ENCODE peak calls at places on chromosome 12, in ten cellular contexts. X is fibroblast of the aortic adventitia, U is body of pancreas, S is epithelial cell of esophagus, D is cardiac fibroblast, T is SK-N-SH, A is AG09319, Q is progenitor cell of endocrine pancreas, E is WTC11, J is MM.1S. L is an unnamed sample.

GRCh38 chr12:120662879-120663278 is 22.5 kb downstream of the CABP1 start:
- DNase-seq in X (no peak), U (no peak), S (no peak), D (no peak), T (no peak), A (no peak), Q (no peak), E (no peak), J (no peak), L (no peak)

GRCh38 chr12:92992041-92992440 is 62.9 kb upstream of the EEA1 start:
- DNase-seq in X (no peak), U (no peak), S (no peak), D (peak), T (no peak), A (no peak), Q (no peak), E (no peak), J (no peak), L (no peak)

GRCh38 chr12:51362747-51363342 is 16.4 kb upstream of the CELA1 start:
- DNase-seq in X (no peak), U (no peak), S (no peak), D (no peak), T (no peak), A (no peak), Q (no peak), E (no peak), J (no peak), L (no peak)

GRCh38 chr12:115553622-115554021 is 723.9 kb downstream of the MED13L start:
- DNase-seq in X (no peak), U (no peak), S (no peak), D (no peak), T (no peak), A (no peak), Q (no peak), E (no peak), J (no peak), L (no peak)

GRCh38 chr12:117091758-117092510 is 7.3 kb downstream of the TESC start:
- DNase-seq in X (no peak), U (no peak), S (no peak), D (no peak), T (no peak), A (no peak), Q (no peak), E (no peak), J (no peak), L (no peak)

GRCh38 chr12:33588082-33588712 is 148.6 kb upstream of the SYT10 start:
- DNase-seq in X (peak), U (no peak), S (peak), D (peak), T (no peak), A (peak), Q (no peak), E (no peak), J (peak), L (peak)

GRCh38 chr12:116426391-116427136 is 132.6 kb upstream of the MAP1LC3B2 start:
- DNase-seq in X (peak), U (peak), S (peak), D (peak), T (peak), A (peak), Q (no peak), E (peak), J (no peak), L (peak)

GRCh38 chr12:98895086-98895651 is 250.1 kb downstream of the APAF1 start:
- DNase-seq in X (no peak), U (no peak), S (no peak), D (no peak), T (peak), A (no peak), Q (peak), E (peak), J (no peak), L (no peak)

GRCh38 chr12:95218852-95219171 is 1.2 kb downstream of the VEZT start:
- DNase-seq in X (no peak), U (peak), S (peak), D (peak), T (no peak), A (no peak), Q (no peak), E (no peak), J (peak), L (peak)

GRCh38 chr12:39070775-39071174 is 165.4 kb upstream of the CPNE8 start:
- DNase-seq in X (no peak), U (no peak), S (peak), D (no peak), T (no peak), A (no peak), Q (no peak), E (no peak), J (no peak), L (no peak)

GRCh38 chr12:43965899-43966298 is 130.0 kb downstream of the TMEM117 start:
- DNase-seq in X (no peak), U (no peak), S (no peak), D (no peak), T (no peak), A (no peak), Q (no peak), E (no peak), J (no peak), L (no peak)

GRCh38 chr12:98465950-98466349 is 49.4 kb upstream of the TMPO start:
- DNase-seq in X (no peak), U (no peak), S (peak), D (peak), T (no peak), A (no peak), Q (no peak), E (no peak), J (no peak), L (no peak)

GRCh38 chr12:26196424-26196722 is 1.0 kb downstream of the SSPN start:
- DNase-seq in X (no peak), U (no peak), S (no peak), D (no peak), T (peak), A (no peak), Q (no peak), E (no peak), J (no peak), L (no peak)

GRCh38 chr12:116164263-116164817 is 113.2 kb downstream of the MED13L start:
- DNase-seq in X (no peak), U (no peak), S (no peak), D (no peak), T (peak), A (no peak), Q (no peak), E (no peak), J (no peak), L (no peak)

GRCh38 chr12:119397540-119397939 is 63.0 kb downstream of the CCDC60 start:
- DNase-seq in X (no peak), U (no peak), S (no peak), D (no peak), T (no peak), A (no peak), Q (no peak), E (no peak), J (no peak), L (no peak)

GRCh38 chr12:94584370-94584769 is 66.0 kb downstream of the TMCC3 start:
- DNase-seq in X (no peak), U (no peak), S (no peak), D (no peak), T (no peak), A (no peak), Q (no peak), E (no peak), J (no peak), L (no peak)

GRCh38 chr12:95215925-95216324 is 1.3 kb downstream of the FGD6 start:
- DNase-seq in X (peak), U (no peak), S (peak), D (peak), T (no peak), A (no peak), Q (no peak), E (no peak), J (no peak), L (no peak)

GRCh38 chr12:131097247-131098177 is 143.8 kb downstream of the ADGRD1 start:
- DNase-seq in X (no peak), U (peak), S (no peak), D (no peak), T (peak), A (no peak), Q (no peak), E (peak), J (no peak), L (no peak)

GRCh38 chr12:131253376-131254026 is 299.8 kb downstream of the ADGRD1 start:
- DNase-seq in X (no peak), U (no peak), S (no peak), D (no peak), T (no peak), A (no peak), Q (no peak), E (no peak), J (no peak), L (no peak)

GRCh38 chr12:6778571-6779550 is 6.5 kb downstream of the LAG3 start:
- DNase-seq in X (peak), U (peak), S (peak), D (peak), T (peak), A (peak), Q (peak), E (peak), J (peak), L (peak)

GRCh38 chr12:48980953-48981756 is 3.0 kb downstream of the WNT1 start:
- DNase-seq in X (no peak), U (peak), S (no peak), D (no peak), T (peak), A (no peak), Q (no peak), E (peak), J (no peak), L (no peak)

DNA sequence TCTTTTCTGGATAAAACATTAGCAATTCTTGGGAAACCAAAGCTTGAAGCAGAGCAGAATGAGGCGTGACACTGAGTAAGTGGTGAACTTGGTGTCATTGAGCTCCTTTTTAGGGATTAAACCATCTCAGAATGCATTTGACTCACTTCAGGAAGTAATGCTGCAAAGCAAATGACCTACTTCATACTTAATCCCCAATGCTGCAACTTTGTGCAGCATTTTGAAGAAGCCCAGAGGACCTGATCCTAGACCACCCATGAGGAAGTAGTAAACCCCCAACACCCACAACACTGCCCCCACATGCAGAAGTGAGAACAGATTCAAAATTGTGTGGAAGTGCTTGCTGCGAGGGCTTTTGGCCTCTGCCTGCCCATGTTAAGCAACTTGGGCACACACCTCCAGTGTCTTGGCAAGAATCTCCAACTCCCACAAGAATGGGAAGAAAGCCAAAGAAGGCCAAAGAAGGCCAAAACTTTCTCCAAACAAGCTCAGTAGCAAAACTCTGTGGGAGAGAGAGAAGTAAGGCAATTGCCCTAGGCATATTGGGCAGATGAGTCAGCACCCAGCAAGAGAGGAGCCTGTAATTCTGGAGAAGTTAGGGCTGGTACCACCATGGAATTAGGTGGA is 69.2 kb upstream of the ETV6 start:
- DNase-seq in X (peak), U (peak), S (peak), D (peak), T (no peak), A (peak), Q (no peak), E (no peak), J (no peak), L (peak)
- TF ChIP-seq CTCF in X (no peak), U (no peak), S (no peak), D (no peak), T (no peak), A (no peak), Q (no peak), E (no peak), J (no peak), L (no peak)

GRCh38 chr12:57235012-57235727 is 5.7 kb downstream of the SHMT2 start:
- DNase-seq in X (peak), U (peak), S (peak), D (peak), T (peak), A (no peak), Q (no peak), E (peak), J (no peak), L (no peak)
- TF ChIP-seq CTCF in X (no peak), U (no peak), S (no peak), D (peak), T (no peak), A (no peak), Q (no peak), E (no peak), J (no peak), L (no peak)

GRCh38 chr12:69470189-69471094 is at the start of gene FRS2:
- DNase-seq in X (peak), U (peak), S (peak), D (peak), T (peak), A (peak), Q (peak), E (peak), J (peak), L (peak)
- TF ChIP-seq CTCF in X (peak), U (no peak), S (peak), D (peak), T (peak), A (peak), Q (peak), E (no peak), J (peak), L (peak)

GRCh38 chr12:105676694-105677093 is 346.2 kb downstream of the C12orf75 start:
- DNase-seq in X (no peak), U (peak), S (peak), D (no peak), T (no peak), A (no peak), Q (no peak), E (no peak), J (no peak), L (no peak)
- TF ChIP-seq CTCF in X (no peak), U (no peak), S (no peak), D (no peak), T (no peak), A (no peak), Q (no peak), E (no peak), J (no peak), L (no peak)

GRCh38 chr12:108240027-108240785 is 98.9 kb downstream of the CMKLR1 start:
- DNase-seq in X (no peak), U (no peak), S (no peak), D (no peak), T (no peak), A (no peak), Q (no peak), E (peak), J (no peak), L (no peak)
- TF ChIP-seq CTCF in X (no peak), U (no peak), S (no peak), D (no peak), T (no peak), A (no peak), Q (no peak), E (no peak), J (no peak), L (no peak)

DNA sequence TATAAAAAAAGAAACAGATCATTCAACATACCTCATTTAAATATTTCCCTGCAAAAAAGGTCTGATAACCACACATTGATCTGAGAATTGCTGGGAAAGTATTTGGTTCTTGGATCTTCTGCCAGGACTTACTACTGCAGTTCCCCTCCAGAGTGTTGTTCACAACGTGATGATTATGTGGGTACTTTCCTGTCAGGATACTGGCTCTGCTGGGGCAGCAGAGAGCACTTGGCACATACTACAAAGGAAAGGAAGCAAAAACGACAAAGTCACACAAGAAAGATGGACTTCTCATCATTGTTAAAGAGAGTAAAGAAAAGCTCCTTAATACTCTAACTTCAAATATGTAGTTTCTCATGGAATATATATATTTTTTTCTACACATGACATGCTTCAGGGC is 11.5 kb downstream of the GNS start:
- DNase-seq in X (no peak), U (no peak), S (no peak), D (no peak), T (no peak), A (no peak), Q (no peak), E (no peak), J (no peak), L (no peak)
- TF ChIP-seq CTCF in X (no peak), U (no peak), S (no peak), D (no peak), T (peak), A (no peak), Q (no peak), E (no peak), J (no peak), L (no peak)

GRCh38 chr12:40618621-40619020 is 73.6 kb upstream of the CNTN1 start:
- DNase-seq in X (peak), U (no peak), S (no peak), D (no peak), T (no peak), A (no peak), Q (no peak), E (no peak), J (no peak), L (no peak)

GRCh38 chr12:40620564-40621019 is 71.6 kb upstream of the CNTN1 start:
- DNase-seq in X (no peak), U (no peak), S (no peak), D (no peak), T (no peak), A (no peak), Q (no peak), E (no peak), J (no peak), L (no peak)

GRCh38 chr12:40616383-40616900 is 75.8 kb upstream of the CNTN1 start:
- DNase-seq in X (no peak), U (no peak), S (no peak), D (no peak), T (peak), A (no peak), Q (no peak), E (no peak), J (no peak), L (no peak)

GRCh38 chr12:40622246-40622838 is 69.9 kb upstream of the CNTN1 start:
- DNase-seq in X (peak), U (peak), S (peak), D (peak), T (peak), A (peak), Q (peak), E (peak), J (peak), L (peak)
- TF ChIP-seq CTCF in X (peak), U (peak), S (peak), D (peak), T (peak), A (peak), Q (peak), E (peak), J (peak), L (no peak)

GRCh38 chr12:30286345-30286926 is 409.2 kb downstream of the IPO8 start:
- DNase-seq in X (peak), U (no peak), S (peak), D (peak), T (peak), A (no peak), Q (no peak), E (no peak), J (peak), L (peak)
- TF ChIP-seq CTCF in X (peak), U (no peak), S (peak), D (peak), T (peak), A (peak), Q (peak), E (peak), J (peak), L (peak)

GRCh38 chr12:110585231-110585799 is 2.2 kb upstream of the PPTC7 start:
- DNase-seq in X (peak), U (peak), S (peak), D (no peak), T (no peak), A (no peak), Q (no peak), E (no peak), J (no peak), L (no peak)
- TF ChIP-seq CTCF in X (no peak), U (no peak), S (no peak), D (no peak), T (no peak), A (no peak), Q (no peak), E (no peak), J (no peak), L (no peak)

L was measured in Calu3.